ENCODE peak calls at places on chromosome 12, in five cellular contexts. N is activated naive CD4-positive, alpha-beta T cell treated with anti-CD3 and anti-CD28 coated beads, Interleukin-2, amount 10 ng/mL, durations not matched to agents 7 days and 5 days; G is HCT116; A is activated T-cell treated with anti-CD3 and anti-CD28 coated beads for 24 hours; P is brain microvascular endothelial cell. J is an unnamed sample.
A peak's percentile ranks its signal among the peaks of the same experiment; 100 is the strongest.

GRCh38 chr12:2836576-2836975 is 1.7 kb upstream of the NRIP2 start:
- DNase-seq in N (no peak), G (no peak), A (no peak), P (no peak), J (no peak)

GRCh38 chr12:61523276-61523992 is 736.8 kb upstream of the USP15 start:
- DNase-seq in N (no peak), G (no peak), A (no peak), P (no peak), J (no peak)

GRCh38 chr12:125185740-125186470 is 120.7 kb downstream of the AACS start:
- DNase-seq in N (peak; percentile 78), G (peak; percentile 49), A (peak; percentile 25), P (peak; percentile 18), J (peak; percentile 74)

GRCh38 chr12:88200029-88200428 is 57.9 kb downstream of the TMTC3 start:
- DNase-seq in N (no peak), G (no peak), A (no peak), P (no peak), J (no peak)

GRCh38 chr12:115801826-115802225 is 475.7 kb downstream of the MED13L start:
- DNase-seq in N (no peak), G (no peak), A (no peak), P (no peak), J (no peak)

GRCh38 chr12:50057000-50057841 is at the start of gene ASIC1:
- DNase-seq in N (peak; percentile 70), G (peak; percentile 24), A (peak; percentile 33), P (peak; percentile 56), J (peak; percentile 70)

GRCh38 chr12:115934046-115934445 is 343.4 kb downstream of the MED13L start:
- DNase-seq in N (no peak), G (no peak), A (no peak), P (no peak), J (no peak)

GRCh38 chr12:6279631-6280030 is 30.9 kb upstream of the PLEKHG6 start:
- DNase-seq in N (no peak), G (no peak), A (no peak), P (no peak), J (no peak)

GRCh38 chr12:49296836-49297694 is 2.1 kb downstream of the PRPH start:
- DNase-seq in N (peak; percentile 46), G (peak; percentile 62), A (peak; percentile 28), P (no peak), J (peak; percentile 86)

GRCh38 chr12:107349008-107349747 is 255.8 kb upstream of the CRY1 start:
- DNase-seq in N (no peak), G (peak; percentile 94), A (no peak), P (peak; percentile 78), J (peak; percentile 82)

GRCh38 chr12:132066345-132066685 is 77.8 kb downstream of the DDX51 start:
- DNase-seq in N (peak; percentile 59), G (no peak), A (peak; percentile 14), P (no peak), J (no peak)

GRCh38 chr12:64819816-64820402 is 4.5 kb upstream of the TBC1D30 start:
- DNase-seq in N (no peak), G (no peak), A (no peak), P (no peak), J (no peak)

GRCh38 chr12:11652351-11653040 is 3.0 kb downstream of the ETV6 start:
- DNase-seq in N (peak; percentile 25), G (no peak), A (no peak), P (peak; percentile 45), J (no peak)

GRCh38 chr12:132374821-132375445 is 45.5 kb upstream of the GALNT9 start:
- DNase-seq in N (no peak), G (no peak), A (no peak), P (no peak), J (no peak)

GRCh38 chr12:13380297-13380696 is 183.8 kb downstream of the EMP1 start:
- DNase-seq in N (no peak), G (no peak), A (no peak), P (no peak), J (no peak)

GRCh38 chr12:12779529-12779928 is 5.9 kb upstream of the APOLD1 start:
- DNase-seq in N (no peak), G (no peak), A (no peak), P (peak; percentile 67), J (peak; percentile 89)

GRCh38 chr12:90045559-90045958 is 336.9 kb upstream of the ATP2B1 start:
- DNase-seq in N (no peak), G (no peak), A (no peak), P (no peak), J (no peak)

GRCh38 chr12:48998497-48999353 is 450 bp downstream of the DDN start:
- DNase-seq in N (peak; percentile 36), G (no peak), A (no peak), P (no peak), J (no peak)

GRCh38 chr12:100138048-100138907 is 4.4 kb downstream of the BLTP3B start:
- DNase-seq in N (no peak), G (no peak), A (no peak), P (peak; percentile 16), J (peak; percentile 45)

GRCh38 chr12:53500119-53500775 is 836 bp upstream of the TARBP2 start:
- DNase-seq in N (peak; percentile 41), G (no peak), A (no peak), P (peak; percentile 29), J (no peak)

GRCh38 chr12:130916251-130916911 is 37.3 kb upstream of the ADGRD1 start:
- DNase-seq in N (peak; percentile 28), G (peak; percentile 38), A (no peak), P (peak; percentile 6), J (peak; percentile 74)

GRCh38 chr12:92899388-92900001 is 29.6 kb downstream of the EEA1 start:
- DNase-seq in N (no peak), G (peak; percentile 88), A (no peak), P (peak; percentile 98), J (peak; percentile 96)

GRCh38 chr12:56321027-56321426 is 5.2 kb upstream of the CNPY2 start:
- DNase-seq in N (no peak), G (no peak), A (no peak), P (no peak), J (no peak)

GRCh38 chr12:81300454-81300853 is 222.6 kb downstream of the ACSS3 start:
- DNase-seq in N (no peak), G (no peak), A (no peak), P (no peak), J (no peak)

GRCh38 chr12:52278931-52279682 is 4.7 kb downstream of the KRT86 start:
- DNase-seq in N (peak; percentile 80), G (peak; percentile 57), A (peak; percentile 66), P (peak; percentile 61), J (peak; percentile 92)

GRCh38 chr12:70040141-70040540 is 203.1 kb upstream of the CNOT2 start:
- DNase-seq in N (no peak), G (no peak), A (no peak), P (peak; percentile 71), J (no peak)

GRCh38 chr12:12874014-12874413 is 17.3 kb upstream of the GPRC5A start:
- DNase-seq in N (no peak), G (no peak), A (no peak), P (no peak), J (no peak)

GRCh38 chr12:105920161-105920684 is 218.5 kb downstream of the NUAK1 start:
- DNase-seq in N (no peak), G (no peak), A (no peak), P (no peak), J (no peak)

GRCh38 chr12:78002878-78003277 is 172.2 kb downstream of the NAV3 start:
- DNase-seq in N (no peak), G (no peak), A (no peak), P (no peak), J (peak; percentile 6)

GRCh38 chr12:110046451-110047187 is 1.7 kb downstream of the C12orf76 start:
- DNase-seq in N (no peak), G (no peak), A (no peak), P (no peak), J (no peak)

GRCh38 chr12:80400591-80400991 is 43.4 kb upstream of the PTPRQ start:
- DNase-seq in N (no peak), G (no peak), A (no peak), P (no peak), J (no peak)

GRCh38 chr12:2372178-2372577 is 319.4 kb downstream of the CACNA1C start:
- DNase-seq in N (no peak), G (no peak), A (no peak), P (no peak), J (no peak)

GRCh38 chr12:101527682-101528081 is 52.5 kb downstream of the SPIC start:
- DNase-seq in N (no peak), G (no peak), A (no peak), P (no peak), J (no peak)